ENCODE peak calls at places on chromosomes 13 and 19, in ten cellular contexts. F, R, S, G, L, E, B, K, A and H are unnamed samples.
A peak's percentile ranks its signal among the peaks of the same experiment; 100 is the strongest.

GRCh38 chr13:22561581-22561980 is 619.2 kb upstream of the SGCG start:
- DNase-seq in F (no peak), R (no peak), S (no peak), G (no peak), L (no peak), E (no peak), B (no peak), K (no peak), A (no peak), H (no peak)

GRCh38 chr13:93765056-93765455 is 538.4 kb downstream of the GPC6 start:
- DNase-seq in F (no peak), R (no peak), S (no peak), G (no peak), L (no peak), E (no peak), B (no peak), K (no peak), A (no peak), H (no peak)

GRCh38 chr13:20465218-20465879 is 60.3 kb downstream of the CRYL1 start:
- DNase-seq in F (peak; percentile 62), R (no peak), S (no peak), G (no peak), L (no peak), E (peak; percentile 26), B (no peak), K (no peak), A (no peak), H (peak; percentile 50)

GRCh38 chr13:113109151-113110047 is 3.8 kb downstream of the F7 start:
- DNase-seq in F (no peak), R (no peak), S (peak; percentile 43), G (no peak), L (no peak), E (no peak), B (peak; percentile 11), K (no peak), A (no peak), H (no peak)

GRCh38 chr19:51086153-51086850 is 3.6 kb upstream of the KLK14 start:
- DNase-seq in F (no peak), R (no peak), S (no peak), G (no peak), L (no peak), E (no peak), B (peak; percentile 94), K (no peak), A (no peak), H (no peak)

GRCh38 chr13:46479691-46480090 is 73.3 kb upstream of the LRCH1 start:
- DNase-seq in F (no peak), R (no peak), S (no peak), G (no peak), L (no peak), E (no peak), B (no peak), K (no peak), A (no peak), H (no peak)

GRCh38 chr19:33468361-33469170 is 53.0 kb downstream of the PEPD start:
- DNase-seq in F (no peak), R (no peak), S (peak; percentile 47), G (no peak), L (no peak), E (no peak), B (no peak), K (no peak), A (peak; percentile 12), H (no peak)

GRCh38 chr19:28563964-28564914 is 648.7 kb downstream of the UQCRFS1 start:
- DNase-seq in F (no peak), R (no peak), S (no peak), G (no peak), L (no peak), E (no peak), B (no peak), K (no peak), A (no peak), H (no peak)

GRCh38 chr19:38725469-38726283 is 18.6 kb downstream of the CAPN12 start:
- DNase-seq in F (no peak), R (no peak), S (no peak), G (no peak), L (no peak), E (peak; percentile 22), B (no peak), K (no peak), A (no peak), H (no peak)

GRCh38 chr19:32537626-32538025 is 43.4 kb upstream of the PDCD5 start:
- DNase-seq in F (no peak), R (no peak), S (no peak), G (no peak), L (no peak), E (no peak), B (no peak), K (no peak), A (no peak), H (no peak)

GRCh38 chr19:362683-363082 is 18.1 kb upstream of the MIER2 start:
- DNase-seq in F (no peak), R (no peak), S (no peak), G (no peak), L (no peak), E (no peak), B (no peak), K (no peak), A (no peak), H (no peak)

GRCh38 chr13:94710081-94710809 is 2.1 kb downstream of the SOX21 start:
- DNase-seq in F (peak; percentile 74), R (no peak), S (no peak), G (peak; percentile 20), L (no peak), E (no peak), B (no peak), K (no peak), A (no peak), H (no peak)

GRCh38 chr19:40800339-40800996 is 1.5 kb downstream of the EGLN2 start:
- DNase-seq in F (no peak), R (no peak), S (no peak), G (no peak), L (no peak), E (no peak), B (no peak), K (no peak), A (no peak), H (no peak)

GRCh38 chr13:35818577-35819165 is 312.5 kb downstream of the DCLK1 start:
- DNase-seq in F (no peak), R (no peak), S (no peak), G (peak; percentile 43), L (no peak), E (no peak), B (no peak), K (peak; percentile 26), A (peak; percentile 14), H (no peak)

DNA sequence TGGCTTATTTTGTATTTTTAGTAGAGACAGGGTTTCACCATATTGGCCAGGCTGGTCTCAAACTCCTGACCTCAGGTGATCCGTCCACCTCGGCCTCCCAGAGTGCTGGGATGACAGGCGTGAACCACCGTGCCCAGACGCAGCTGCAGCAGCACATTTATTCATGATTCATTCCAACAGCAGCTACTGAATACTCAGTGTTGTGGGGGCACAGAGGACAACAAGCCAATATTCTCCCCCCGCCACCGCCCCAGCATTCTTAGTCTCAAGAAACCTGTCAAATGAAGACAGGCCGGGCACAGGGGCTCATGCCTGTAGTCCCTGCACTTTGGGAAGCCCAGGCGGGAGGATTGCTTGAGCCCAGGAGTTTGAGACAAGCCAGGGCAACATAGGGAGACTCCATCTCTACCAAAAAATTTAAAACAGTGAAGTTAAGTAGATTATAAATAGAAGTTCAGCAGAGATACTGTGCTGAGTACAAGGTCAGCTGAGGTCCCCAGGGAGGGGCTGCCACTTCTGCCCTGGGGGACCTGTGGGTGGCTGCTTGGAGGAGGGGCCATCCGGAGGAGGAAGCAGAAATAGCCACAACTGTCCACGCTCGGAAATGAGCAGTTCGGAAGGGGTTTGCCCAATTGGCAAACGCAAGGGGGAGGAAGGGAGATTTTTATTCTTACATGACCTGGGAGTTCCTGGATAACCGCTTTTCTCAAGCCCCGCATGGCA is 4.3 kb downstream of the DOT1L start:
- DNase-seq in F (no peak), R (peak; percentile 40), S (peak; percentile 49), G (peak; percentile 60), L (peak; percentile 49), E (peak; percentile 59), B (peak; percentile 45), K (no peak), A (peak; percentile 79), H (no peak)
- TF ChIP-seq POLR2A in F (no peak), R (no peak), S (no peak), G (peak; percentile 12), L (no peak), E (no peak), B (no peak), K (no peak), A (no peak), H (no peak)

GRCh38 chr13:107006646-107007045 is 438.7 kb upstream of the ARGLU1 start:
- DNase-seq in F (no peak), R (no peak), S (no peak), G (no peak), L (no peak), E (no peak), B (no peak), K (no peak), A (no peak), H (no peak)
- H3K27me3 ChIP-seq in F (no peaks in the 10 kb centered on the region), R (no peaks in the 10 kb centered on the region), S (no peaks in the 10 kb centered on the region), G (no peaks in the 10 kb centered on the region), L (no peaks in the 10 kb centered on the region), E (no peaks in the 10 kb centered on the region), B (no peaks in the 10 kb centered on the region), K (no peaks in the 10 kb centered on the region), A (no peaks in the 10 kb centered on the region), H (no peaks in the 10 kb centered on the region)

GRCh38 chr13:49108204-49108603 is 111.9 kb upstream of the MLNR start:
- DNase-seq in F (no peak), R (no peak), S (no peak), G (no peak), L (no peak), E (no peak), B (no peak), K (no peak), A (no peak), H (no peak)

GRCh38 chr13:49113526-49114286 is 106.4 kb upstream of the MLNR start:
- DNase-seq in F (no peak), R (no peak), S (no peak), G (peak; percentile 59), L (no peak), E (no peak), B (no peak), K (no peak), A (no peak), H (no peak)

GRCh38 chr13:49112782-49113525 is 107.2 kb upstream of the MLNR start:
- DNase-seq in F (no peak), R (no peak), S (no peak), G (no peak), L (no peak), E (no peak), B (no peak), K (no peak), A (no peak), H (no peak)

GRCh38 chr13:49110122-49110831 is 109.9 kb upstream of the MLNR start:
- DNase-seq in F (peak; percentile 94), R (peak; percentile 78), S (peak; percentile 83), G (peak; percentile 87), L (peak; percentile 1), E (peak; percentile 73), B (peak; percentile 78), K (peak; percentile 83), A (peak; percentile 92), H (peak; percentile 59)
- TF ChIP-seq POLR2A in F (no peak), R (no peak), S (peak; percentile 18), G (peak; percentile 66), L (no peak), E (no peak), B (no peak), K (no peak), A (peak; percentile 65), H (no peak)

DNA sequence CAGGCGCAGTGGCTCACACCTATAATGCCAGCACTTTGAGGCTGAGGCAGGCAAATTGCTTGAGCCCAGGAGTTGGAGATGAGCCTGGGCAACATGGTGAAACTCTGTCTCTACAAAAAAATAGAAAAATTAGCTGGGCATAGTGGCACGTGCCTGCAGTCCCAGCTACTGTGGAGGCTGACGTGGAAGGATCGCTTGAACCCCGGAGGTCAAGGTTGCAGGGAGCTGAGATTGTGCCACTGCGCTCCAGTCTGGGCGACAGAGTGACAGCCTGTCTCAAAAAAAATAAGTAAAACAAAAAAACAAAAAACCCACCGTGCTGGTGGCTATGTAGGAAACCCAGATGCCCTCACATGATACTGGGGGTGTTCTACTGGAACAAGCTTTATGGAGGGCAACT is 16.4 kb downstream of the PHLDB3 start:
- DNase-seq in F (no peak), R (no peak), S (no peak), G (no peak), L (no peak), E (no peak), B (no peak), K (no peak), A (no peak), H (no peak)
- H3K27me3 ChIP-seq in F (no peaks in the 10 kb centered on the region), R (no peaks in the 10 kb centered on the region), S (no peaks in the 10 kb centered on the region), G (no peaks in the 10 kb centered on the region), L (no peaks in the 10 kb centered on the region), E (no peaks in the 10 kb centered on the region), B (no peaks in the 10 kb centered on the region), K (no peaks in the 10 kb centered on the region), A (no peaks in the 10 kb centered on the region), H (no peaks in the 10 kb centered on the region)